ENCODE peak calls at places on chromosomes 16 and 17, in four cellular contexts. One of them, this sample, is unnamed.

GRCh38 chr16:84607694-84608093 is 10.2 kb downstream of the COTL1 start:
- DNase-seq in DND-41: no peak
- DNase-seq in GM03348: no peak
- DNase-seq in Calu3: no peak
- DNase-seq in this sample: no peak

GRCh38 chr17:57902117-57902799 is 52.4 kb upstream of the MRPS23 start:
- DNase-seq in Calu3: no peak
- DNase-seq in DND-41: no peak
- DNase-seq in GM03348: no peak
- DNase-seq in this sample: no peak

GRCh38 chr17:50830994-50831393 is 4.4 kb upstream of the WFIKKN2 start:
- DNase-seq in GM03348: no peak
- DNase-seq in Calu3: no peak
- DNase-seq in DND-41: no peak
- DNase-seq in this sample: no peak

GRCh38 chr16:55433535-55433934 is 45.5 kb upstream of the MMP2 start:
- DNase-seq in GM03348: no peak
- DNase-seq in DND-41: no peak
- DNase-seq in Calu3: no peak
- DNase-seq in this sample: no peak

GRCh38 chr17:40598021-40598927 is 33.0 kb upstream of the CCR7 start:
- DNase-seq in DND-41: no peak
- DNase-seq in Calu3: no peak
- DNase-seq in GM03348: no peak
- DNase-seq in this sample: no peak

GRCh38 chr17:3723188-3723555 is 531 bp upstream of the HASPIN start:
- DNase-seq in GM03348: no peak
- DNase-seq in Calu3: no peak
- DNase-seq in DND-41: no peak
- DNase-seq in this sample: no peak

GRCh38 chr16:56611281-56611833 is 3.0 kb downstream of the MT2A start:
- DNase-seq in Calu3: no peak
- DNase-seq in GM03348: peak; percentile 33
- DNase-seq in DND-41: no peak
- DNase-seq in this sample: no peak

GRCh38 chr17:68356520-68356919 is 65.2 kb downstream of the ARSG start:
- DNase-seq in DND-41: peak; percentile 89
- DNase-seq in Calu3: no peak
- DNase-seq in GM03348: no peak
- DNase-seq in this sample: peak; percentile 86

GRCh38 chr16:1773703-1774455 is 945 bp upstream of the MRPS34 start:
- DNase-seq in GM03348: peak; percentile 52
- DNase-seq in DND-41: no peak
- DNase-seq in Calu3: no peak
- DNase-seq in this sample: no peak